ENCODE peak calls at places on chromosome 2, in four cellular contexts. V is AG04450, K is K562, G is GM12865. O is an unnamed sample.

GRCh38 chr2:83069724-83070123 is 1389.4 kb downstream of the SUCLG1 start:
- DNase-seq in V (no peak), K (no peak), G (no peak), O (no peak)

GRCh38 chr2:17070711-17071110 is 405.1 kb upstream of the CYRIA start:
- DNase-seq in V (no peak), K (no peak), G (no peak), O (no peak)

GRCh38 chr2:18047896-18048657 is 169.6 kb downstream of the KCNS3 start:
- DNase-seq in V (no peak), K (no peak), G (no peak), O (no peak)

GRCh38 chr2:181411105-181411849 is 45.9 kb upstream of the ITGA4 start:
- DNase-seq in V (no peak), K (no peak), G (peak), O (no peak)

GRCh38 chr2:141770511-141770910 is 360.3 kb downstream of the LRP1B start:
- DNase-seq in V (no peak), K (no peak), G (no peak), O (no peak)

GRCh38 chr2:8999802-9000201 is 3.7 kb downstream of the MBOAT2 start:
- DNase-seq in V (no peak), K (no peak), G (no peak), O (no peak)

GRCh38 chr2:10289891-10290290 is 12.8 kb upstream of the HPCAL1 start:
- DNase-seq in V (no peak), K (no peak), G (no peak), O (no peak)

GRCh38 chr2:205967391-205968075 is 118.4 kb downstream of the INO80D start:
- DNase-seq in V (no peak), K (no peak), G (peak), O (no peak)

GRCh38 chr2:236547725-236548124 is 21.9 kb upstream of the ACKR3 start:
- DNase-seq in V (no peak), K (no peak), G (no peak), O (no peak)

GRCh38 chr2:197028230-197028629 is 101.7 kb upstream of the PGAP1 start:
- DNase-seq in V (peak), K (no peak), G (no peak), O (no peak)

GRCh38 chr2:62787381-62787780 is 81.9 kb downstream of the EHBP1 start:
- DNase-seq in V (no peak), K (no peak), G (peak), O (no peak)

GRCh38 chr2:105929506-105929905 is 184.8 kb downstream of the NCK2 start:
- DNase-seq in V (no peak), K (no peak), G (no peak), O (no peak)

GRCh38 chr2:104385743-104386142 is 468.2 kb upstream of the POU3F3 start:
- DNase-seq in V (no peak), K (no peak), G (peak), O (no peak)

GRCh38 chr2:186670831-186671230 is 23.0 kb upstream of the FAM171B start:
- DNase-seq in V (no peak), K (no peak), G (no peak), O (no peak)

GRCh38 chr2:112724611-112725525 is 4.0 kb downstream of the NT5DC4 start:
- DNase-seq in V (no peak), K (peak), G (no peak), O (no peak)

GRCh38 chr2:106562826-106563594 is 75.8 kb downstream of the CD8B2 start:
- DNase-seq in V (no peak), K (no peak), G (no peak), O (no peak)

GRCh38 chr2:2464095-2464494 is 133.0 kb upstream of the MYT1L start:
- DNase-seq in V (no peak), K (no peak), G (no peak), O (no peak)

GRCh38 chr2:232865165-232865564 is 4.9 kb upstream of the SNORC start:
- DNase-seq in V (no peak), K (no peak), G (no peak), O (no peak)

GRCh38 chr2:14427982-14428567 is 204.4 kb upstream of the LRATD1 start:
- DNase-seq in V (peak), K (no peak), G (no peak), O (no peak)

GRCh38 chr2:191478754-191479679 is 198.9 kb upstream of the NABP1 start:
- DNase-seq in V (no peak), K (no peak), G (no peak), O (no peak)

GRCh38 chr2:128421286-128421685 is 102.6 kb upstream of the HS6ST1 start:
- DNase-seq in V (no peak), K (no peak), G (no peak), O (peak)

GRCh38 chr2:9230881-9231280 is 24.3 kb downstream of the ASAP2 start:
- DNase-seq in V (no peak), K (no peak), G (no peak), O (no peak)

GRCh38 chr2:60555066-60555793 is 1.8 kb upstream of the BCL11A start:
- DNase-seq in V (peak), K (peak), G (peak), O (no peak)

GRCh38 chr2:188512456-188512855 is 220.8 kb downstream of the GULP1 start:
- DNase-seq in V (peak), K (no peak), G (peak), O (no peak)

GRCh38 chr2:40210344-40210967 is 241.4 kb downstream of the SLC8A1 start:
- DNase-seq in V (no peak), K (no peak), G (no peak), O (no peak)

GRCh38 chr2:26623541-26624497 is 17.3 kb downstream of the CIB4 start:
- DNase-seq in V (no peak), K (no peak), G (no peak), O (no peak)

GRCh38 chr2:173574713-173575112 is 220.0 kb downstream of the CDCA7 start:
- DNase-seq in V (no peak), K (no peak), G (no peak), O (no peak)

GRCh38 chr2:45713126-45713525 is 61.7 kb downstream of the PRKCE start:
- DNase-seq in V (no peak), K (no peak), G (no peak), O (no peak)

GRCh38 chr2:10163498-10164486 is 41.3 kb downstream of the RRM2 start:
- DNase-seq in V (no peak), K (no peak), G (no peak), O (peak)

GRCh38 chr2:52844701-52845423 is 922.7 kb upstream of the CHAC2 start:
- DNase-seq in V (no peak), K (no peak), G (no peak), O (no peak)

GRCh38 chr2:35548171-35548570 is 807.4 kb upstream of the CRIM1 start:
- DNase-seq in V (no peak), K (no peak), G (no peak), O (no peak)

GRCh38 chr2:232890536-232890895 is 20.5 kb downstream of the SNORC start:
- DNase-seq in V (no peak), K (no peak), G (no peak), O (peak)

GRCh38 chr2:137190411-137191190 is 425.3 kb downstream of the THSD7B start:
- DNase-seq in V (no peak), K (no peak), G (no peak), O (no peak)

GRCh38 chr2:97935719-97936161 is 60.0 kb downstream of the TMEM131 start:
- DNase-seq in V (peak), K (no peak), G (no peak), O (no peak)

GRCh38 chr2:162824319-162824718 is 14.2 kb downstream of the KCNH7 start:
- DNase-seq in V (no peak), K (no peak), G (no peak), O (no peak)

GRCh38 chr2:65316072-65316471 is 88.4 kb downstream of the ACTR2 start:
- DNase-seq in V (peak), K (no peak), G (no peak), O (no peak)

GRCh38 chr2:65319674-65320041 is 92.0 kb downstream of the ACTR2 start:
- DNase-seq in V (no peak), K (no peak), G (no peak), O (no peak)

GRCh38 chr2:65320042-65320711 is 92.5 kb downstream of the ACTR2 start:
- DNase-seq in V (peak), K (no peak), G (peak), O (no peak)

GRCh38 chr2:65319080-65319673 is 91.5 kb downstream of the ACTR2 start:
- DNase-seq in V (no peak), K (no peak), G (peak), O (no peak)

GRCh38 chr2:65317841-65318240 is 90.2 kb downstream of the ACTR2 start:
- DNase-seq in V (no peak), K (no peak), G (no peak), O (no peak)
- TF ChIP-seq CTCF in V (no peak), K (no peak), G (no peak), O (no peak)

DNA sequence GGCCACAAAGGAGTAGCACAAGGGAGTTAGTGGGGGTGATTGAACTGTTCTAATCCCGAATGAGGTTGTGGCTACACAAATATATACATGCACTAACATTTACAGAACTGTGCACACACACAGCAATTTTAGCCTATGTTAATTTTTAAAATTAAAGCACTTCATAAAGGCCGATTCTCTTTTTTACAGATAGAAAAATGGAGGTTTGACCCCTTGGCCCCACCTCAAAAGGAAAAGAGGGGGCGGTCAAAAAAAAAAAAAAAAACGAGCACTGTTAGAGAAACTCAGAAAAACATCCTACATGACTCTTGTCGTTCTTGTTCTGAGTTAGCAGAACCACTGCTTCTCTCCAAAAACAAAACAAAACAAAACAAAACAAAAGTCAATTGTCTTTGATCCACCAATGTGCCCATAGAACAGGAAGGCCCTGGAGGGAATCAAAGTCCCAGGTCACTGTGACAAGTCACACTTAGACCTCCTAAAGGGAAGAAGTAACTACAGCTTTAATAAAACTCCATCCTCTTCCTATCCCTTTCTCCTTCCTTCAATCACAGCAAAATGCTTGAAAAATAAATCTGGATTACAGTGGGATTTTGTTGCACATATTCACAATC is 16.7 kb downstream of the LRP2 start:
- DNase-seq in V (no peak), K (no peak), G (no peak), O (no peak)
- TF ChIP-seq CTCF in V (no peak), K (no peak), G (no peak), O (no peak)

GRCh38 chr2:226874749-226875148 is 38.9 kb downstream of the RHBDD1 start:
- DNase-seq in V (no peak), K (no peak), G (no peak), O (no peak)

GRCh38 chr2:226873826-226874225 is 38.0 kb downstream of the RHBDD1 start:
- DNase-seq in V (no peak), K (no peak), G (no peak), O (no peak)

GRCh38 chr2:226869371-226869770 is 33.5 kb downstream of the RHBDD1 start:
- DNase-seq in V (no peak), K (no peak), G (no peak), O (no peak)

GRCh38 chr2:226875438-226876225 is 39.8 kb downstream of the RHBDD1 start:
- DNase-seq in V (no peak), K (no peak), G (no peak), O (no peak)

DNA sequence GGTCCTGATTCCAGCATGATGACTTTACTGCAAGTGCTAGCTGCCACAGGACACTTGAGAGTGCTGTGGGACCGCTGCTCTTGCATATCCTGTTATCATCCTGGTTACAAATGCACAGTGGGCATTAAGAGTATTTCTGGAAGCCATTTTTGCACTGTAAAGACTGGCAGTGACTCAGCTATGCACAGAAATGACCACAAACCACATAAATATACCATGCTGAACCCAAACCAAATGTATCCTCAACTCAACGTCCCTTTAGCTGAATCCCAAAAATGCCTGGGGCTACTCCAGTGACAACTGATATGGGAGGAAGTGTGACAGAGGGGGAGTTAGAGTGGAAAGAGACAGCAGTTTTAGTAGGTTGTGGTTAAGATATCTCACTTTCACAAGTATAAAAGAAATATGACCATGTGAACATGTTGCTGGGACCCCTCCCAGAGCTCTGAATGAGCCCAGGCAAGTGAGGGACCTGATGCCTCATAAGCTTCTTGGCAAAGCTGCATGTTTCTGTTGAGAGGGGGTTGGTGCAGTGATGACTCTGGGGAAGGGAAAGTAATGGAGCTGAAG is 37.3 kb downstream of the RHBDD1 start:
- DNase-seq in V (no peak), K (no peak), G (peak), O (no peak)
- TF ChIP-seq CTCF in V (no peak), K (no peak), G (no peak), O (peak)

GRCh38 chr2:21372654-21373053 is 248.9 kb downstream of the TDRD15 start:
- DNase-seq in V (no peak), K (no peak), G (peak), O (no peak)
- TF ChIP-seq CTCF in V (peak), K (peak), G (peak), O (peak)

GRCh38 chr2:240560084-240560479 is at the start of gene DUSP28:
- DNase-seq in V (no peak), K (peak), G (peak), O (peak)

GRCh38 chr2:240559271-240559670 is 886 bp upstream of the DUSP28 start:
- DNase-seq in V (no peak), K (no peak), G (no peak), O (no peak)

GRCh38 chr2:240561325-240561971 is 1.3 kb downstream of the DUSP28 start:
- DNase-seq in V (no peak), K (no peak), G (peak), O (peak)

GRCh38 chr2:240558229-240558885 is 569 bp upstream of the ANKMY1 start:
- DNase-seq in V (no peak), K (no peak), G (no peak), O (no peak)

GRCh38 chr2:240560480-240561324 is 545 bp downstream of the DUSP28 start:
- DNase-seq in V (peak), K (peak), G (peak), O (peak)
- TF ChIP-seq CTCF in V (peak), K (peak), G (no peak), O (peak)

GRCh38 chr2:150099805-150100204 is 387.7 kb downstream of the RND3 start:
- DNase-seq in V (no peak), K (no peak), G (no peak), O (no peak)

GRCh38 chr2:150100311-150100710 is 387.2 kb downstream of the RND3 start:
- DNase-seq in V (no peak), K (no peak), G (no peak), O (no peak)

GRCh38 chr2:150097402-150097801 is 390.1 kb downstream of the RND3 start:
- DNase-seq in V (no peak), K (no peak), G (no peak), O (no peak)

GRCh38 chr2:150095361-150095760 is 392.1 kb downstream of the RND3 start:
- DNase-seq in V (no peak), K (no peak), G (no peak), O (no peak)

GRCh38 chr2:150097891-150098595 is 389.4 kb downstream of the RND3 start:
- DNase-seq in V (no peak), K (no peak), G (no peak), O (no peak)
- TF ChIP-seq CTCF in V (peak), K (no peak), G (no peak), O (peak)

O was measured in chondrocyte.